ENCODE peak calls at places on chromosome 20, in eight cellular contexts. C is glutamatergic neuron; W is astrocyte of the cerebellum; K is OCI-LY7; D is astrocyte of the spinal cord; N is GM12865; S is CD4-positive, alpha-beta T cell; X is GM13976. Y is an unnamed sample.

GRCh38 chr20:15061955-15062354 is 724.5 kb upstream of the FLRT3 start:
- DNase-seq in C (no peak), W (no peak), K (no peak), D (no peak), N (no peak), S (no peak), X (no peak), Y (no peak)

GRCh38 chr20:32786059-32786760 is 24.0 kb downstream of the DNMT3B start:
- DNase-seq in C (no peak), W (no peak), K (no peak), D (no peak), N (no peak), S (no peak), X (no peak), Y (no peak)

GRCh38 chr20:51185861-51186260 is 163.0 kb upstream of the KCNG1 start:
- DNase-seq in C (no peak), W (no peak), K (no peak), D (no peak), N (no peak), S (no peak), X (no peak), Y (no peak)

GRCh38 chr20:63153254-63154221 is 62.4 kb downstream of the YTHDF1 start:
- DNase-seq in C (peak), W (no peak), K (no peak), D (no peak), N (no peak), S (no peak), X (no peak), Y (no peak)

GRCh38 chr20:56630086-56630493 is 984 bp downstream of the TFAP2C start:
- DNase-seq in C (peak), W (peak), K (no peak), D (peak), N (no peak), S (no peak), X (peak), Y (peak)

GRCh38 chr20:63165538-63166422 is 50.2 kb downstream of the YTHDF1 start:
- DNase-seq in C (peak), W (no peak), K (no peak), D (no peak), N (no peak), S (no peak), X (no peak), Y (no peak)

GRCh38 chr20:23659989-23660837 is 22.5 kb upstream of the CST3 start:
- DNase-seq in C (no peak), W (peak), K (no peak), D (peak), N (no peak), S (no peak), X (no peak), Y (no peak)

GRCh38 chr20:24543168-24543567 is 73.7 kb downstream of the SYNDIG1 start:
- DNase-seq in C (no peak), W (no peak), K (no peak), D (no peak), N (no peak), S (no peak), X (no peak), Y (no peak)

GRCh38 chr20:378961-379336 is 1.6 kb upstream of the TRIB3 start:
- DNase-seq in C (no peak), W (no peak), K (no peak), D (no peak), N (no peak), S (no peak), X (no peak), Y (no peak)

GRCh38 chr20:381581-382290 is 1.2 kb downstream of the TRIB3 start:
- DNase-seq in C (peak), W (no peak), K (peak), D (peak), N (peak), S (peak), X (peak), Y (peak)

GRCh38 chr20:382291-383115 is 1.9 kb downstream of the TRIB3 start:
- DNase-seq in C (no peak), W (no peak), K (no peak), D (no peak), N (no peak), S (no peak), X (no peak), Y (no peak)

GRCh38 chr20:383889-384288 is 3.3 kb downstream of the TRIB3 start:
- DNase-seq in C (no peak), W (no peak), K (no peak), D (no peak), N (no peak), S (no peak), X (no peak), Y (no peak)

DNA sequence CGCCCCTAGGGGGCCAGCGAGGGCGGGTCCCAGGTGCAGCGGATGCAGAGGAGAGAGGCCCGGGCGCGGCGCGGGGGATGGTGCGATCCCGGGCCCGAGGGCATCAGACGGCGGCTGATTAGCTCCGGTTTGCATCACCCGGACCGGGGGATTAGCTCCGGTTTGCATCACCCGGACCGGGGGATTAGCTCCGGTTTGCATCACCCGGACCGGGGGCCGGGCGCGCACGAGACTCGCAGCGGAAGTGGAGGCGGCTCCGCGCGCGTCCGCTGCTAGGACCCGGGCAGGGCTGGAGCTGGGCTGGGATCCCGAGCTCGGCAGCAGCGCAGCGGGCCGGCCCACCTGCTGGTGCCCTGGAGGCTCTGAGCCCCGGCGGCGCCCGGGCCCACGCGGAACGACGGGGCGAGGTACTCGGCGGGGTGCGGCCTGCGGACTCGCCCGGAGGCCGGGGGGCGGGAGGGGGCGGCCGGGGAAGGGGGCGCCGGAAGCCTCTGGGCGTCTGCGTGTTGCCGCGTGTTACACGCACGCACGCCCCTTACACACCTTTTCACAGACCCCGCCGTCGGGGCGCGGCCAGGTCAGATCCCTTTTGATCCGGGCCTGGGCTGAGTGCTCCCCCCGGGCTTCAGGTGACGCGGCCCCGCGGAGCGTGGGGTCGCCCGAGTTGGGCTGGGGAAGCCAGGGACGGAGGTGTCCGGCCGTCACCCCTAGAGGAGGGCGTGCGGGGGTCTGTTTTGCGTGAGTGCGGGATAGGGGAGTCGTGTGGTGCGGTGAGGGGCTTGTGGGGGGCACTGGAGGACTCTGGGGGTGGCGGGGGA is 412 bp downstream of the TRIB3 start:
- DNase-seq in C (peak), W (no peak), K (peak), D (peak), N (peak), S (peak), X (peak), Y (peak)
- TF ChIP-seq CTCF in C (no peak), W (peak), K (no peak), D (peak), N (peak), S (no peak), X (no peak), Y (peak)

GRCh38 chr20:59441306-59441705 is 140.9 kb downstream of the EDN3 start:
- DNase-seq in C (no peak), W (no peak), K (no peak), D (no peak), N (no peak), S (no peak), X (no peak), Y (no peak)

GRCh38 chr20:59441860-59442810 is 141.7 kb downstream of the EDN3 start:
- DNase-seq in C (no peak), W (no peak), K (no peak), D (no peak), N (no peak), S (no peak), X (no peak), Y (no peak)

GRCh38 chr20:59437601-59438031 is 137.2 kb downstream of the EDN3 start:
- DNase-seq in C (no peak), W (no peak), K (no peak), D (no peak), N (no peak), S (no peak), X (no peak), Y (no peak)

GRCh38 chr20:59438201-59438600 is 137.8 kb downstream of the EDN3 start:
- DNase-seq in C (no peak), W (no peak), K (no peak), D (no peak), N (no peak), S (no peak), X (no peak), Y (no peak)

GRCh38 chr20:59439243-59439642 is 138.8 kb downstream of the EDN3 start:
- DNase-seq in C (no peak), W (no peak), K (no peak), D (no peak), N (peak), S (no peak), X (no peak), Y (no peak)
- TF ChIP-seq CTCF in C (no peak), W (no peak), K (peak), D (no peak), N (peak), S (no peak), X (no peak), Y (no peak)

DNA sequence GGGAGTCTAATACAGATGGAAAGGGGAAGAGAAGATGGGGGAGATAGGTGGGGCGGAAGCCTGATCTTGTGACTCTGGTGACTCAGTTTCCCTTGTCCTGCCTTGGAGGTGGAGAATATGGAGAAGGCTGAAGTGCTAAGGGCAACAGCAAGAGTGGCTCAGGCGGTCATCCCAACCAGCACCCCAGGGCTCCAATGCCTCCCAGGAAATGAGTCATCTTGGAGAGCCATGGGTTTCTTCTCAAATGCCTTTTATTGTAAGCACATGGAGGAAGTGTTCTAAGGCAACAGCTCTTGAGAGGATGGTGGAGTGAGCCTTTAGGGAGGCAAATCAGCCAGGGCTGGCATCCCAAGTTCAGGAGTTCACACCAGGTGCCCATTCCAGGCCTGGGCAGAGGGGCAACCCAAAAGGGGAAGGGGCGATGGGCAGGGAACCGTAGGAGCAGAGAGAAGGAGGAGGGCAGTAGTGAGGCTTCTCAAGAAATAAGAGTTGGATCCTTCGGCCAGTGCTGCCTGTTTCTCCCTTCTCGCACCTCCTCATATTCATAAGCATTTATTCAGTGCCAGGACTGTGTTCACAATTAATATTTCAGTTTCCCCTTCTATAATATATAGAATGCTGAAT is 13.1 kb upstream of the AHCY start:
- DNase-seq in C (no peak), W (no peak), K (no peak), D (peak), N (no peak), S (no peak), X (no peak), Y (no peak)
- TF ChIP-seq CTCF in C (no peak), W (no peak), K (no peak), D (no peak), N (no peak), S (no peak), X (no peak), Y (no peak)

GRCh38 chr20:20497242-20497985 is 129.5 kb downstream of the INSM1 start:
- DNase-seq in C (no peak), W (no peak), K (no peak), D (no peak), N (no peak), S (no peak), X (peak), Y (no peak)

GRCh38 chr20:20501128-20501527 is 133.2 kb downstream of the INSM1 start:
- DNase-seq in C (no peak), W (no peak), K (no peak), D (no peak), N (no peak), S (no peak), X (no peak), Y (no peak)

GRCh38 chr20:20500312-20500711 is 132.4 kb downstream of the INSM1 start:
- DNase-seq in C (no peak), W (no peak), K (no peak), D (no peak), N (no peak), S (no peak), X (no peak), Y (no peak)

GRCh38 chr20:20498081-20498861 is 130.4 kb downstream of the INSM1 start:
- DNase-seq in C (peak), W (peak), K (no peak), D (peak), N (no peak), S (no peak), X (no peak), Y (no peak)

GRCh38 chr20:20499469-20499868 is 131.6 kb downstream of the INSM1 start:
- DNase-seq in C (no peak), W (no peak), K (no peak), D (no peak), N (no peak), S (no peak), X (no peak), Y (no peak)
- TF ChIP-seq CTCF in C (no peak), W (no peak), K (no peak), D (no peak), N (no peak), S (no peak), X (no peak), Y (no peak)

GRCh38 chr20:9617940-9618339 is 103.5 kb downstream of the LAMP5 start:
- DNase-seq in C (peak), W (peak), K (no peak), D (peak), N (peak), S (no peak), X (no peak), Y (no peak)
- TF ChIP-seq CTCF in C (no peak), W (peak), K (peak), D (peak), N (peak), S (no peak), X (no peak), Y (peak)

GRCh38 chr20:52306477-52306876 is 114.9 kb upstream of the ZFP64 start:
- DNase-seq in C (no peak), W (no peak), K (no peak), D (no peak), N (no peak), S (no peak), X (no peak), Y (no peak)

GRCh38 chr20:52313335-52313963 is 121.9 kb upstream of the ZFP64 start:
- DNase-seq in C (peak), W (no peak), K (no peak), D (peak), N (no peak), S (no peak), X (no peak), Y (no peak)

GRCh38 chr20:52311209-52311794 is 119.7 kb upstream of the ZFP64 start:
- DNase-seq in C (no peak), W (no peak), K (no peak), D (no peak), N (no peak), S (no peak), X (no peak), Y (no peak)

DNA sequence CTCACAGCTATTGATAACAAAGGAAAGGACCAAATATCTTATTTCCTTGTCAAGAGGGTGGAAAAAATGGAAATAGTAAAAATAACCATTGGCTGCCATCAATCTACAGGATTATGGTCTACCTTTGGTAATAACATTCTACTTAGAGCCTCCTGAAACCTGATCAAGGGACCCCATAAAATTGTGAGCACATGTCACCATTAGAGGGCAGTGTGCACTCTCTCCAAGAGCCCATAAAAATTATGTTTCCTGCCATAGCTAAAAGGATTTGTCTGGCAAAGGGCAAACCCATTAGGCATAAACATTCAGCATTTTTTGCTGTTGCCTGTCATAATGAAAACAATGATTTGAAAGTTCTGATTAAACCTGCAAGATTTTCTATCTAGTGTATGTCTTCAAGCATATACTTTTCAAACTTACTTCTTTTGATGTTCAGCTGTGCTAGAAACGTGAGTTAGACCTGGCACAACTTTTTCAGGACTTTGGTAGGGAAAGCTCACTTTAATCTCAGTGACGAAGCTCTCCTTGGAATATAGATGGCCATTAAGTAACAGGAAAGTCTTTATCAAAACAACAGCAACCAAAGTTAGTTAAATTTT is 120.7 kb upstream of the ZFP64 start:
- DNase-seq in C (peak), W (peak), K (peak), D (peak), N (peak), S (peak), X (peak), Y (peak)
- TF ChIP-seq CTCF in C (peak), W (peak), K (peak), D (peak), N (peak), S (peak), X (peak), Y (peak)

DNA sequence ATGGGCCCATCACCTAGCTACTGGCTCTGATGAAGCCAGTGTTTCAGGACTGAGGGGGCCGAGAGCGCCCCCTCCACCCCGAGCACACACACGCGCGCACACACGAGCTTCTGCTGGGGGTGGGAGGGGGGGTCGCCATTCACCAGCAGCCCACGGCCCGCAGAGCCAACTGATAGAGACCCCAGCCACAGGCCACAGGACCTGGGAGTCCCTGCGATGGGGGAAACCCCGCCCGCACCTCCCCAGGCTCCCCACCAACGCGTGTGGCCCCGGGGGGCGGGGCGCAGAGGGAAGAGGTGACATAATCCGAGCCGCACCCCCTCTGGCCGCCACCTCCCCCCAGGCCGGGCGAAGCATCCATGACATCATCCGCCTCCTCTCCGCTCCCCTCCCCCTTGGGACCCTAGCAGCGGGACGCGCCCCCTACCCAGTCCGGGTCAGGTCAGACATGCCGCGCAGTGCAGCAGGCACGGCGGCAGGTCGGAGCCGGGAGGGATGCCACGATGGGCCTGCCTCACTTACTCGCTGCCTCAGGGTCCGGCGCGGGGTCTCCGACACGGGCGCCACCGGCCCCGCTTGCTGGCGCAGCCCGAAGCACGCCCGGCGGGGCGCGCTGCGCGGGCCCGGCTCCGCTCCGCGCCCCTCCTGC is at the start of gene LZTS3:
- DNase-seq in C (peak), W (no peak), K (peak), D (peak), N (peak), S (peak), X (peak), Y (peak)
- TF ChIP-seq CTCF in C (no peak), W (no peak), K (peak), D (no peak), N (no peak), S (no peak), X (no peak), Y (no peak)

GRCh38 chr20:2872304-2873009 is 824 bp upstream of the PTPRA start:
- DNase-seq in C (peak), W (no peak), K (peak), D (peak), N (peak), S (peak), X (peak), Y (peak)
- TF ChIP-seq CTCF in C (peak), W (peak), K (peak), D (peak), N (peak), S (peak), X (peak), Y (peak)